ENCODE peak calls at places on chromosomes 4 and X, in eight cellular contexts. N is epithelial cell of esophagus; T is aorta; K is CD8-positive, alpha-beta memory T cell; X is right cardiac atrium; D is upper lobe of right lung; U is GM12865; R is activated T-helper 1 cell treated with anti-CD3 and anti-CD28 coated beads, Interleukin-12 subunit alpha, Interleukin-12 subunit beta, Interleukin-2, Interleukin-4 antibody, amounts not matched to agents 30 ng/mL and 10 ng/mL and 1 ng/mL, durations not matched to agents 14 hours and 24 hours and 36 hours. B is an unnamed sample.

GRCh38 chr4:78749258-78749971 is 26.7 kb upstream of the BMP2K start:
- DNase-seq in U (peak; percentile 54), T (no peak), X (no peak), N (no peak), R (no peak), K (no peak), D (no peak), B (no peak)

GRCh38 chr4:110614981-110615365 is 7.9 kb downstream of the PITX2 start:
- DNase-seq in K (no peak), X (no peak), U (no peak), D (no peak), T (no peak), N (no peak), R (no peak), B (no peak)

GRCh38 chr4:22978656-22979055 is 285.9 kb downstream of the GBA3 start:
- DNase-seq in T (no peak), N (no peak), D (no peak), K (no peak), R (no peak), U (no peak), X (no peak), B (no peak)

GRCh38 chr4:173494013-173494970 is 35.7 kb downstream of the HAND2 start:
- DNase-seq in U (peak; percentile 85), X (peak; percentile 74), D (peak; percentile 67), N (peak; percentile 76), R (peak; percentile 56), K (peak; percentile 38), T (peak; percentile 74), B (peak; percentile 68)

GRCh38 chrX:154540897-154541535 is 5.6 kb downstream of the G6PD start:
- DNase-seq in R (no peak), K (no peak), T (no peak), N (peak; percentile 83), X (peak; percentile 51), U (no peak), D (peak; percentile 79), B (no peak)

GRCh38 chr4:7971881-7972500 is 32.3 kb upstream of the AFAP1 start:
- DNase-seq in K (no peak), U (no peak), R (no peak), X (no peak), T (no peak), D (no peak), N (peak; percentile 58), B (no peak)

GRCh38 chrX:46762963-46763362 is 4.0 kb upstream of the SLC9A7 start:
- DNase-seq in D (no peak), K (no peak), X (no peak), U (no peak), N (no peak), T (no peak), R (no peak), B (no peak)

GRCh38 chrX:41377624-41378023 is 43.7 kb downstream of the DDX3X start:
- DNase-seq in N (no peak), T (no peak), U (no peak), R (no peak), K (no peak), D (no peak), X (no peak), B (no peak)

GRCh38 chr4:113607147-113607720 is 154.3 kb downstream of the CAMK2D start:
- DNase-seq in D (no peak), K (no peak), U (no peak), T (no peak), R (no peak), X (no peak), N (no peak), B (peak; percentile 18)

GRCh38 chrX:124216396-124217124 is 115.9 kb upstream of the TEX13D start:
- DNase-seq in T (no peak), N (no peak), U (no peak), X (no peak), R (no peak), K (no peak), D (no peak), B (no peak)

GRCh38 chrX:83008415-83008814 is 499.7 kb upstream of the POU3F4 start:
- DNase-seq in K (no peak), R (no peak), T (no peak), D (no peak), N (peak; percentile 0), X (no peak), U (peak; percentile 2), B (peak; percentile 16)

GRCh38 chr4:183337833-183338232 is 15.6 kb upstream of the CLDN24 start:
- DNase-seq in R (no peak), D (peak; percentile 47), T (no peak), N (no peak), U (no peak), X (no peak), K (no peak), B (no peak)

GRCh38 chrX:64186974-64187761 is 18.3 kb downstream of the AMER1 start:
- DNase-seq in T (no peak), D (no peak), K (no peak), U (no peak), N (no peak), X (peak; percentile 68), R (no peak), B (no peak)

GRCh38 chr4:105474110-105474518 is 252 bp upstream of the PPA2 start:
- DNase-seq in D (peak; percentile 95), T (peak; percentile 97), K (no peak), R (no peak), N (peak; percentile 88), X (peak; percentile 96), U (no peak), B (no peak)

GRCh38 chrX:138756234-138756633 is 44.7 kb upstream of the FGF13 start:
- DNase-seq in U (no peak), T (peak; percentile 79), K (no peak), N (peak; percentile 57), R (no peak), D (no peak), X (peak; percentile 65), B (no peak)

GRCh38 chr4:87659247-87659931 is 9.3 kb downstream of the DMP1 start:
- DNase-seq in X (no peak), U (no peak), R (no peak), T (no peak), N (peak; percentile 68), K (no peak), D (no peak), B (no peak)

GRCh38 chr4:152352645-152353116 is 183.2 kb downstream of the FBXW7 start:
- DNase-seq in R (no peak), X (peak; percentile 58), D (no peak), K (no peak), U (peak; percentile 38), N (peak; percentile 96), T (no peak), B (no peak)

GRCh38 chr4:105686571-105686970 is 21.9 kb downstream of the INTS12 start:
- DNase-seq in R (no peak), D (no peak), N (no peak), T (no peak), K (no peak), X (no peak), U (no peak), B (no peak)

GRCh38 chrX:64975491-64975890 is 759 bp downstream of the ZC4H2 start:
- DNase-seq in D (peak; percentile 56), X (peak; percentile 50), R (no peak), T (peak; percentile 76), N (peak; percentile 17), U (peak; percentile 7), K (peak; percentile 0), B (no peak)

GRCh38 chr4:48346594-48346993 is 5.3 kb downstream of the SLAIN2 start:
- DNase-seq in D (no peak), N (no peak), K (no peak), T (no peak), R (no peak), U (no peak), X (no peak), B (no peak)

GRCh38 chr4:174479140-174479539 is 43.1 kb downstream of the HPGD start:
- DNase-seq in R (no peak), X (no peak), T (no peak), D (no peak), U (no peak), N (no peak), K (no peak), B (no peak)

GRCh38 chrX:69424161-69424560 is 80.0 kb upstream of the NALF2 start:
- DNase-seq in R (no peak), X (no peak), N (peak; percentile 14), K (no peak), U (no peak), T (no peak), D (no peak), B (no peak)

GRCh38 chrX:129777218-129777768 is 2.5 kb upstream of the SASH3 start:
- DNase-seq in X (peak; percentile 66), N (peak; percentile 22), U (peak; percentile 88), D (peak; percentile 79), T (no peak), R (peak; percentile 68), K (peak; percentile 70), B (peak; percentile 64)

GRCh38 chr4:175373031-175373430 is 439.0 kb downstream of the GPM6A start:
- DNase-seq in N (no peak), T (no peak), R (no peak), D (no peak), U (no peak), K (no peak), X (no peak), B (no peak)

B was measured in B cell.